ENCODE peak calls at places on chromosomes 3 and 15, in four cellular contexts. D is NCI-H2171, T is Kasumi-1, H is NCI-H774. S is an unnamed sample.

GRCh38 chr15:57761562-57761961 is 55.0 kb downstream of the POLR2M start:
- DNase-seq in D (no peak), T (no peak), H (no peak), S (no peak)

GRCh38 chr15:79230766-79231165 is 51.8 kb upstream of the ANKRD34C start:
- DNase-seq in D (no peak), T (no peak), H (no peak), S (no peak)

GRCh38 chr3:4580346-4581019 is 87.3 kb downstream of the ITPR1 start:
- DNase-seq in D (no peak), T (no peak), H (no peak), S (no peak)

GRCh38 chr3:166324401-166324800 is 487.2 kb upstream of the BCHE start:
- DNase-seq in D (no peak), T (no peak), H (no peak), S (no peak)

GRCh38 chr3:105062853-105063252 is 303.9 kb upstream of the ALCAM start:
- DNase-seq in D (no peak), T (no peak), H (peak; percentile 10), S (no peak)

GRCh38 chr3:32376098-32376497 is 15.6 kb upstream of the CMTM7 start:
- DNase-seq in D (no peak), T (no peak), H (no peak), S (no peak)

GRCh38 chr3:5105050-5105449 is 17.0 kb upstream of the ARL8B start:
- DNase-seq in D (no peak), T (no peak), H (no peak), S (no peak)

GRCh38 chr3:195802795-195803194 is 8.9 kb downstream of the MUC4 start:
- DNase-seq in D (peak; percentile 20), T (no peak), H (no peak), S (no peak)

GRCh38 chr15:63395730-63396545 is 14.3 kb upstream of the CA12 start:
- DNase-seq in D (no peak), T (no peak), H (no peak), S (no peak)

GRCh38 chr3:29789686-29790085 is 508.8 kb downstream of the RBMS3 start:
- DNase-seq in D (no peak), T (no peak), H (no peak), S (no peak)

GRCh38 chr15:81190922-81191507 is 5.7 kb upstream of the IL16 start:
- DNase-seq in D (no peak), T (no peak), H (no peak), S (no peak)

GRCh38 chr3:52891164-52891563 is 6.2 kb downstream of the STIMATE start:
- DNase-seq in D (no peak), T (no peak), H (no peak), S (no peak)

GRCh38 chr15:85404922-85405293 is 24.5 kb downstream of the AKAP13 start:
- DNase-seq in D (no peak), T (no peak), H (no peak), S (no peak)

GRCh38 chr3:114456742-114457141 is 162.9 kb downstream of the TIGIT start:
- DNase-seq in D (no peak), T (no peak), H (no peak), S (no peak)

GRCh38 chr3:71784201-71784913 is 591 bp downstream of the PROK2 start:
- DNase-seq in D (no peak), T (no peak), H (no peak), S (no peak)

GRCh38 chr3:23751485-23751811 is 54.3 kb upstream of the UBE2E1 start:
- DNase-seq in D (no peak), T (no peak), H (no peak), S (no peak)

GRCh38 chr3:117104792-117105191 is 395.2 kb downstream of the TUSC7 start:
- DNase-seq in D (no peak), T (no peak), H (no peak), S (no peak)

GRCh38 chr15:76274226-76274625 is 37.0 kb downstream of the ETFA start:
- DNase-seq in D (no peak), T (no peak), H (no peak), S (no peak)

GRCh38 chr15:27690290-27690689 is 408.8 kb downstream of the OCA2 start:
- DNase-seq in D (no peak), T (no peak), H (no peak), S (no peak)

GRCh38 chr3:46575577-46576222 is 9.6 kb upstream of the LRRC2 start:
- DNase-seq in D (no peak), T (no peak), H (no peak), S (no peak)

GRCh38 chr3:122468896-122469533 is 45.7 kb downstream of the KPNA1 start:
- DNase-seq in D (no peak), T (no peak), H (no peak), S (no peak)

GRCh38 chr15:74626752-74627692 is 11.4 kb downstream of the CLK3 start:
- DNase-seq in D (no peak), T (peak; percentile 72), H (no peak), S (no peak)

GRCh38 chr3:194685723-194686413 is at the start of gene FAM43A:
- DNase-seq in D (peak; percentile 74), T (peak; percentile 94), H (peak; percentile 93), S (peak; percentile 73)

GRCh38 chr3:34807611-34808010 is 831.7 kb upstream of the ARPP21 start:
- DNase-seq in D (no peak), T (no peak), H (no peak), S (no peak)

GRCh38 chr3:155252535-155252934 is 40.9 kb downstream of the STRIT1 start:
- DNase-seq in D (no peak), T (no peak), H (no peak), S (no peak)

GRCh38 chr3:73498764-73499622 is 125.7 kb downstream of the PDZRN3 start:
- DNase-seq in D (no peak), T (no peak), H (peak; percentile 51), S (no peak)

GRCh38 chr3:138188013-138188352 is 882 bp downstream of the ARMC8 start:
- DNase-seq in D (no peak), T (peak; percentile 35), H (no peak), S (no peak)

GRCh38 chr3:60333710-60334109 is 917.5 kb downstream of the FHIT start:
- DNase-seq in D (no peak), T (peak; percentile 69), H (no peak), S (no peak)

GRCh38 chr3:64358176-64358575 is 132.9 kb upstream of the PRICKLE2 start:
- DNase-seq in D (no peak), T (no peak), H (no peak), S (no peak)

GRCh38 chr3:126460386-126460785 is 15.3 kb downstream of the ZXDC start:
- DNase-seq in D (no peak), T (no peak), H (no peak), S (no peak)

S was measured in NCI-H524 treated with DMSO at 0.1 percent for 48 hours.